ENCODE peak calls at places on chromosome 9, in five cellular contexts. I is natural killer cell, A is mesothelial cell of epicardium, P is sigmoid colon, F is body of pancreas. T is an unnamed sample.

GRCh38 chr9:15961217-15961616 is 408.4 kb downstream of the CCDC171 start:
- DNase-seq in I (no peak), A (no peak), P (no peak), F (no peak), T (no peak)

GRCh38 chr9:3887121-3887797 is 361.5 kb upstream of the RFX3 start:
- DNase-seq in I (no peak), A (no peak), P (no peak), F (no peak), T (no peak)

GRCh38 chr9:131382850-131383729 is 10.8 kb upstream of the PRRC2B start:
- DNase-seq in I (no peak), A (peak; percentile 39), P (peak; percentile 87), F (peak; percentile 87), T (no peak)

GRCh38 chr9:1208185-1208584 is 158.0 kb downstream of the DMRT2 start:
- DNase-seq in I (no peak), A (no peak), P (no peak), F (no peak), T (no peak)

GRCh38 chr9:96644137-96644536 is 11.0 kb downstream of the PRXL2C start:
- DNase-seq in I (no peak), A (no peak), P (no peak), F (no peak), T (no peak)

GRCh38 chr9:81879501-81879916 is 48.7 kb upstream of the SPATA31D4 start:
- DNase-seq in I (no peak), A (no peak), P (no peak), F (no peak), T (no peak)

GRCh38 chr9:133961226-133962165 is 30.6 kb downstream of the VAV2 start:
- DNase-seq in I (no peak), A (no peak), P (no peak), F (peak; percentile 49), T (no peak)

GRCh38 chr9:78918976-78919375 is 622.1 kb downstream of the PSAT1 start:
- DNase-seq in I (no peak), A (no peak), P (no peak), F (no peak), T (no peak)

GRCh38 chr9:16715404-16715803 is 155.1 kb downstream of the BNC2 start:
- DNase-seq in I (no peak), A (no peak), P (no peak), F (no peak), T (no peak)

GRCh38 chr9:133505186-133505830 is 19.5 kb downstream of the MYMK start:
- DNase-seq in I (no peak), A (no peak), P (no peak), F (no peak), T (no peak)

GRCh38 chr9:73577867-73578266 is 426.2 kb downstream of the ANXA1 start:
- DNase-seq in I (no peak), A (no peak), P (no peak), F (no peak), T (no peak)

GRCh38 chr9:88433583-88434240 is 45.5 kb downstream of the SPIN1 start:
- DNase-seq in I (no peak), A (no peak), P (no peak), F (no peak), T (no peak)

GRCh38 chr9:4147476-4148214 is 152.2 kb downstream of the GLIS3 start:
- DNase-seq in I (no peak), A (no peak), P (no peak), F (peak; percentile 20), T (no peak)

GRCh38 chr9:98881356-98881755 is 62.4 kb upstream of the COL15A1 start:
- DNase-seq in I (no peak), A (no peak), P (no peak), F (no peak), T (no peak)

GRCh38 chr9:27519466-27520465 is 4.3 kb upstream of the IFNK start:
- DNase-seq in I (no peak), A (no peak), P (no peak), F (no peak), T (no peak)

GRCh38 chr9:98391884-98392283 is 136.4 kb upstream of the TBC1D2 start:
- DNase-seq in I (no peak), A (no peak), P (no peak), F (no peak), T (no peak)

GRCh38 chr9:127567119-127567897 is 44.8 kb upstream of the STXBP1 start:
- DNase-seq in I (no peak), A (no peak), P (peak; percentile 88), F (peak; percentile 85), T (no peak)

GRCh38 chr9:3936520-3937235 is 363.2 kb downstream of the GLIS3 start:
- DNase-seq in I (no peak), A (no peak), P (no peak), F (peak; percentile 60), T (no peak)

GRCh38 chr9:108162664-108163063 is 673.1 kb upstream of the KLF4 start:
- DNase-seq in I (no peak), A (no peak), P (no peak), F (no peak), T (no peak)

GRCh38 chr9:117644133-117644532 is 60.1 kb upstream of the TLR4 start:
- DNase-seq in I (no peak), A (no peak), P (no peak), F (no peak), T (no peak)

GRCh38 chr9:109378316-109378715 is 57.5 kb upstream of the EPB41L4B start:
- DNase-seq in I (no peak), A (no peak), P (peak; percentile 27), F (no peak), T (no peak)

GRCh38 chr9:132631280-132631679 is 38.5 kb downstream of the DDX31 start:
- DNase-seq in I (no peak), A (no peak), P (no peak), F (no peak), T (no peak)

GRCh38 chr9:96487949-96488348 is 38.0 kb downstream of the HABP4 start:
- DNase-seq in I (no peak), A (no peak), P (no peak), F (no peak), T (no peak)

GRCh38 chr9:126692759-126693427 is 79.2 kb downstream of the LMX1B start:
- DNase-seq in I (no peak), A (no peak), P (peak; percentile 56), F (no peak), T (no peak)

GRCh38 chr9:35237303-35237702 is 75.5 kb downstream of the UNC13B start:
- DNase-seq in I (no peak), A (no peak), P (no peak), F (peak; percentile 40), T (no peak)

GRCh38 chr9:132823370-132824144 is 54.5 kb downstream of the AK8 start:
- DNase-seq in I (no peak), A (no peak), P (peak; percentile 35), F (no peak), T (no peak)

GRCh38 chr9:73170185-73170957 is 18.7 kb downstream of the ANXA1 start:
- DNase-seq in I (no peak), A (no peak), P (no peak), F (no peak), T (no peak)

GRCh38 chr9:86749530-86750275 is 197.6 kb downstream of the GAS1 start:
- DNase-seq in I (no peak), A (no peak), P (no peak), F (no peak), T (no peak)

GRCh38 chr9:113617550-113617949 is 154.0 kb downstream of the RGS3 start:
- DNase-seq in I (no peak), A (no peak), P (peak; percentile 28), F (no peak), T (no peak)

DNA sequence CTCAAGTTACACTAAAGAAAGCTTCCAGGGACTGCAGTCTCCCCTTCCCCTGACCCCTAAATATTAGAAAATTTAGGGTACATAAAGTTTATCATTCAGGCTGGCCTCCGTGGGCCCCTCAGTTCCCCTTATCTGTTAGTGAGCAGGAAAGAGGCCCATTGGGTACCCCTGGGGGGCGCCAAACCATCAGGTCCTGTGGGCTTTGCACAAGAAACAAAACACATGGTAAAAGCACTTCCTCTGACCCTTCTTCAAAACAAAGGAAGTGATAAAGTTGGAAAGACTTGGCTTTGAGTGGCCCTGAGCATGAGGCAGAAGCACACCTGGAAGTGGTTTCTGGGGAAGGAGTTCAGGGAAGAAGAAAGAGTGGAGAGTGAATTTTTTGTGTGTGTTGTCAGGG is 213.0 kb downstream of the SMARCA2 start:
- DNase-seq in I (no peak), A (no peak), P (no peak), F (peak; percentile 52), T (peak; percentile 31)
- TF ChIP-seq CTCF in I (peak; percentile 18), A (no peak), P (no peak), F (no peak), T (peak; percentile 50)

GRCh38 chr9:130111805-130112204 is 58.1 kb downstream of the GPR107 start:
- DNase-seq in I (no peak), A (no peak), P (peak; percentile 88), F (no peak), T (no peak)

GRCh38 chr9:130107955-130108354 is 54.2 kb downstream of the GPR107 start:
- DNase-seq in I (no peak), A (no peak), P (no peak), F (no peak), T (no peak)

GRCh38 chr9:130110596-130111021 is 56.9 kb downstream of the GPR107 start:
- DNase-seq in I (no peak), A (no peak), P (no peak), F (no peak), T (no peak)

GRCh38 chr9:130112244-130113151 is 58.8 kb downstream of the GPR107 start:
- DNase-seq in I (no peak), A (no peak), P (no peak), F (no peak), T (no peak)

DNA sequence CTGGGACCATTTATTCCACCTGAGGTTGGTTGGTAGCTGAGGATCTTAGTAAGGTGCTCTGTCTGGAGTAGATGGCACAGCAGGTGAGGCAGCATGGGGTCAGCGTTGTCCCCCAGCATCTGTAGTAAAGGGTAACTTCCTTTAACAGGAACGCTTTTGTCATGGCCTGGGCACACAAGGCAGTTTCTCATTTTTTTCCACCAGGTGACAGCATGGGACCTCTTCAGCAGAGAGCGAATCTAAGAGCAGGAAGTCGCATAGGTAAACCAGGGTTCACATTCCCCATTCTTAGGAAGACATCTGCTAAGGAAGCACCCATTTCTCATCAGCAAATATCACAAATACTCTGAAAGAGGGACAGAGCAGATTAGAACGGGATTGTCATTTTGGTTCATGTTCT is 56.5 kb downstream of the GPR107 start:
- DNase-seq in I (no peak), A (no peak), P (no peak), F (no peak), T (no peak)
- TF ChIP-seq CTCF in I (no peak), A (no peak), P (no peak), F (no peak), T (no peak)

DNA sequence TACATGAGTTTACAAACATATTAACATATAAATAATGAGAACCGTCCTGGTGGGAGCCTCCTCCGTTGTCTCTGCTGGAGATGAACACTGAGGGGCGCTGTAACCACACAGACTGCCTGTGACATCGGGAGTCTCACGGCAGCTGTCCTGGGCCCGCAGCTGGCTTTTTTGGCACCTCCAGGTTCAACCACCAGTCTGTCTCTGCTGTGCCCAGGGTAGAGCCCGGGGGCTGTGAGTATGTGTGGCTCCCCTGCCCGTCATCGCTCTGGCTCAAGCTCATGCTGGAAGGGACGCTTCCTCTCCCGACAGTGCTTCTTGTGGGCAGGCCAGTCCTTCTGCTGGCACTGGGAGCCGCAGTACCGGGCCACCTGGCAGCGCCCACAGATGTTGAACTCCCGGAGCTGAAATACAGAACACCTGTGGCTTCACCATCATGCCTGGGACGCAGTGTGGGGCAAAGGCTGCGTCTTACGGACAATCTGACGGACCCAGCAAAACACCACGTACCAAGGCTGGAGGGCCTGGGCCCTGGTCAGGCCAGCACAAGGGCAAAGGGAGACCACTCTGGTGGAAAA is 3.6 kb upstream of the DPH7 start:
- DNase-seq in I (no peak), A (no peak), P (no peak), F (peak; percentile 48), T (no peak)
- TF ChIP-seq CTCF in I (no peak), A (no peak), P (no peak), F (no peak), T (peak; percentile 51)

GRCh38 chr9:37784640-37785483 is at the start of gene EXOSC3:
- DNase-seq in I (peak; percentile 81), A (peak; percentile 64), P (peak; percentile 93), F (peak; percentile 90), T (peak; percentile 80)
- TF ChIP-seq CTCF in I (no peak), A (no peak), P (no peak), F (no peak), T (peak; percentile 49)